ENCODE peak calls at places on chromosomes 2 and 18, in nine cellular contexts. X, H, V, M, S, Q, P, W and L are unnamed samples.

GRCh38 chr18:8609711-8610441 is 639 bp downstream of the RAB12 start:
- DNase-seq in X (no peak), H (peak), V (no peak), M (peak), S (no peak), Q (peak), P (peak), W (peak), L (peak)

GRCh38 chr2:179132076-179132475 is 82.1 kb upstream of the CCDC141 start:
- DNase-seq in X (no peak), H (no peak), V (no peak), M (no peak), S (no peak), Q (no peak), P (no peak), W (peak), L (no peak)

GRCh38 chr2:178865537-178865936 is 58.3 kb upstream of the TTN start:
- DNase-seq in X (no peak), H (peak), V (no peak), M (no peak), S (no peak), Q (no peak), P (no peak), W (peak), L (no peak)

GRCh38 chr2:3094999-3095958 is 282.3 kb downstream of the EIPR1 start:
- DNase-seq in X (no peak), H (no peak), V (no peak), M (no peak), S (no peak), Q (no peak), P (no peak), W (no peak), L (no peak)

GRCh38 chr2:119049968-119050657 is 108.1 kb downstream of the MARCO start:
- DNase-seq in X (no peak), H (no peak), V (no peak), M (peak), S (peak), Q (no peak), P (peak), W (no peak), L (peak)

GRCh38 chr2:3637692-3638455 is 20.1 kb upstream of the ALLC start:
- DNase-seq in X (no peak), H (no peak), V (no peak), M (no peak), S (no peak), Q (no peak), P (no peak), W (no peak), L (no peak)

GRCh38 chr2:77834360-77835002 is 312.3 kb upstream of the LRRTM4 start:
- DNase-seq in X (peak), H (no peak), V (no peak), M (peak), S (peak), Q (no peak), P (no peak), W (no peak), L (peak)

GRCh38 chr18:77127769-77128671 is 4.6 kb downstream of the MBP start:
- DNase-seq in X (no peak), H (peak), V (peak), M (no peak), S (no peak), Q (no peak), P (peak), W (no peak), L (peak)

GRCh38 chr2:127023504-127023903 is 83.5 kb downstream of the BIN1 start:
- DNase-seq in X (no peak), H (no peak), V (no peak), M (no peak), S (no peak), Q (no peak), P (no peak), W (no peak), L (no peak)

GRCh38 chr2:153408708-153409107 is 69.9 kb downstream of the RPRM start:
- DNase-seq in X (no peak), H (no peak), V (peak), M (no peak), S (no peak), Q (no peak), P (no peak), W (no peak), L (no peak)

GRCh38 chr18:43932140-43932539 is 654.9 kb upstream of the SYT4 start:
- DNase-seq in X (no peak), H (no peak), V (no peak), M (no peak), S (no peak), Q (no peak), P (peak), W (no peak), L (no peak)

GRCh38 chr2:179263015-179263414 is 1.6 kb downstream of the SESTD1 start:
- DNase-seq in X (no peak), H (peak), V (peak), M (no peak), S (no peak), Q (no peak), P (no peak), W (no peak), L (no peak)

GRCh38 chr2:130252880-130253645 is 54.8 kb upstream of the TUBA3E start:
- DNase-seq in X (no peak), H (peak), V (no peak), M (no peak), S (peak), Q (no peak), P (no peak), W (peak), L (no peak)

GRCh38 chr2:96507957-96508520 is 2.9 kb upstream of the NEURL3 start:
- DNase-seq in X (peak), H (peak), V (peak), M (peak), S (peak), Q (peak), P (peak), W (peak), L (peak)

GRCh38 chr2:109391243-109391642 is 222.5 kb downstream of the SEPTIN10 start:
- DNase-seq in X (no peak), H (no peak), V (no peak), M (no peak), S (no peak), Q (no peak), P (no peak), W (no peak), L (no peak)

GRCh38 chr2:48412409-48413259 is 117.3 kb upstream of the STON1 start:
- DNase-seq in X (no peak), H (no peak), V (no peak), M (no peak), S (no peak), Q (no peak), P (no peak), W (no peak), L (no peak)

GRCh38 chr18:46411862-46412690 is 244.9 kb downstream of the LOXHD1 start:
- DNase-seq in X (no peak), H (no peak), V (no peak), M (no peak), S (peak), Q (no peak), P (no peak), W (peak), L (no peak)

GRCh38 chr2:119486196-119486827 is 38.0 kb downstream of the SCTR start:
- DNase-seq in X (no peak), H (no peak), V (no peak), M (no peak), S (no peak), Q (no peak), P (peak), W (no peak), L (no peak)

GRCh38 chr2:112749755-112750559 is 14.5 kb downstream of the CKAP2L start:
- DNase-seq in X (no peak), H (peak), V (peak), M (peak), S (peak), Q (peak), P (peak), W (peak), L (peak)

GRCh38 chr2:199431748-199432213 is 26.0 kb downstream of the SATB2 start:
- DNase-seq in X (peak), H (no peak), V (peak), M (peak), S (peak), Q (no peak), P (no peak), W (no peak), L (no peak)

GRCh38 chr2:9757430-9758287 is 85.6 kb upstream of the TAF1B start:
- DNase-seq in X (no peak), H (peak), V (no peak), M (peak), S (peak), Q (no peak), P (peak), W (no peak), L (no peak)
- H3K4me2 ChIP-seq in X (no peak), H (peak), V (no peak), M (peak), S (peak), Q (no peak), P (peak), W (no peak), L (no peak)

GRCh38 chr2:187354653-187355052 is 93.4 kb downstream of the CALCRL start:
- DNase-seq in X (no peak), H (no peak), V (no peak), M (no peak), S (no peak), Q (no peak), P (no peak), W (no peak), L (no peak)

GRCh38 chr2:187345338-187345737 is 102.7 kb downstream of the CALCRL start:
- DNase-seq in X (no peak), H (no peak), V (no peak), M (no peak), S (no peak), Q (no peak), P (no peak), W (no peak), L (no peak)

GRCh38 chr2:187349328-187349944 is 98.6 kb downstream of the CALCRL start:
- DNase-seq in X (no peak), H (peak), V (no peak), M (no peak), S (no peak), Q (no peak), P (no peak), W (no peak), L (no peak)
- TF ChIP-seq EZH2phosphoT487 in X (no peak), H (no peak), V (no peak), M (no peak), S (no peak), Q (no peak), P (no peak), W (no peak), L (no peak)

DNA sequence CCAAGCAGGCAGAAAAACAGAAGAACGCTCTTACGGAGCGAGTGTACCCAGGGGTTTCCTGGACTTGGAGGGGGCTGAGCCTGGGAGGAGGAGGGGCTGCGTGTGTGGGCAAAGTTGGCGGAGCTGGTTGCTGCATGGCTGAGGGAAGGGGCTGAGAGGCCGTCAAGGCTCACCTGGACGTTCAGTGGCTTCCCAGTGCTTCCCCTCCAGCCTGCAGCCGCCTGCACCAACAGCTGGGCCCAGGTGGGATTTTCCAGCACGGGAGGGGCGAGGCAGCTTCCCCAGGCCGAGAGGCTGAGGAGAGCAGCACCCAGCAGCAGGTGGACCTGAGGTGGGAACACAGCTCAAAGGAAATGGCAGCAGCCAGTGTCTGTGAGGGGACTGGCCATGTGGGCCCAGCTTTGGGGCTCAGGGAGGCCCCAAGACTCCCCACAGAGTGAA is 70.6 kb upstream of the CTDP1 start:
- DNase-seq in X (no peak), H (no peak), V (no peak), M (no peak), S (no peak), Q (no peak), P (no peak), W (no peak), L (no peak)
- H3K4me2 ChIP-seq in X (no peak), H (no peak), V (no peak), M (no peak), S (no peak), Q (no peak), P (no peak), W (no peak), L (no peak)

GRCh38 chr18:30810580-30810979 is 232.0 kb downstream of the DSC3 start:
- DNase-seq in X (no peak), H (no peak), V (no peak), M (no peak), S (no peak), Q (no peak), P (no peak), W (no peak), L (no peak)
- TF ChIP-seq EZH2phosphoT487 in X (no peak), H (no peak), V (no peak), M (no peak), S (no peak), Q (no peak), P (no peak), W (no peak), L (no peak)

DNA sequence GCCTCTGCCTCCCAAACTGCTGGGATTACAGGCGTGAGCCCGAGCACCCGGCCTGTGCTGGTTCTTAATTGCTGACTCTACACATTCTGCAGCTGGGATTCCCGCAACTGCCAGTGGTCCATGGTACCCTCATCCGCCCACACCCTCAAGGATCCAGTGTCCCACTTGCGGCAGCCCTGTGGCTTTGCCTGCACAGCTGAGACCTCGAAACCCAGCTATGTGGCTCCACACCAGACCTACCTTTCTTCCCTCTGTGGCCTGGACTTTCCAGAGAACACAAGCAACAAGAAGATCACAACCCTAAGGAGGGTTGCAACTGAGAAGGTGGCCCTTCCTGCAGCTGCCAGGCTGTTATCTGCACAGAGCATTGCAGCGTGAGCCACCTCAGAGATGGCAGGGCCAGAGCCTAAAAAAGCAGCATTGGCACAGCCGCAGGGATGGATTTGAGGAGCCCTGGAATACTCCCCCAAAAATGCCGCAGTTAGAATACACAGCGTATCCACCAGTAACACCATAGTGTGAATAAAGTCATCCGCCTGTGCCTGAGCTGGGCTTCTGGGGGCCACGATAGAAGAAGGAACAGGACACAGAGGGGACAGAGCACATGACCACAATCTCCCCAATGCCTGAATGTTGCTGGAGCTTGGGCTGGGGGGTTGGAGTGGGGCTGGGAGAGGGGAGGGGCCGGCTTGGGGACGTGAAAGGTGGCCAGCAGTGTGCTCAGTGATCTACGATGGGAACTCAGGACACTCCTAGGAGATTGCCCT is 1.9 kb downstream of the GPR55 start:
- DNase-seq in X (no peak), H (no peak), V (no peak), M (no peak), S (no peak), Q (no peak), P (no peak), W (no peak), L (no peak)
- H3K4me2 ChIP-seq in X (no peak), H (no peak), V (no peak), M (no peak), S (no peak), Q (no peak), P (no peak), W (no peak), L (no peak)

DNA sequence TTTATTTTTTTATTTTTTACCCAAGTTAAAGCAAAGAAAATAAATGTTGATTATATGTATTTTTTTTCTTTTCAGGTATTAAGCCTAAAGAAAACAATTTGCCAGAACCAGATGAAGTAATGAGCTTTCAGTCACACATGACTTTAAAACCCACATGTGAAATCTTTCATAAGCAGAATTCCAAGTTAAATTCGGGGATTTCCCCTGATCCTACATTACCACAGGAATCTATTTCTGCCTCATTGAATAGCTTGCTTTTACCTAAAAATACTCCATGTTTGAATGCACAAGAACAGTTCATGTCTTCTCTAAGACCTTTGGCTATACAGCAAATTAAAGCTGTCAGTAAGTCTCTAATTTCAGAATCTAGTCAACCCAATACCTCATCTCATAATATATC is 26.6 kb downstream of the GEN1 start:
- DNase-seq in X (no peak), H (no peak), V (no peak), M (no peak), S (no peak), Q (no peak), P (no peak), W (no peak), L (no peak)
- TF ChIP-seq EZH2phosphoT487 in X (no peak), H (no peak), V (no peak), M (no peak), S (no peak), Q (no peak), P (no peak), W (no peak), L (no peak)

DNA sequence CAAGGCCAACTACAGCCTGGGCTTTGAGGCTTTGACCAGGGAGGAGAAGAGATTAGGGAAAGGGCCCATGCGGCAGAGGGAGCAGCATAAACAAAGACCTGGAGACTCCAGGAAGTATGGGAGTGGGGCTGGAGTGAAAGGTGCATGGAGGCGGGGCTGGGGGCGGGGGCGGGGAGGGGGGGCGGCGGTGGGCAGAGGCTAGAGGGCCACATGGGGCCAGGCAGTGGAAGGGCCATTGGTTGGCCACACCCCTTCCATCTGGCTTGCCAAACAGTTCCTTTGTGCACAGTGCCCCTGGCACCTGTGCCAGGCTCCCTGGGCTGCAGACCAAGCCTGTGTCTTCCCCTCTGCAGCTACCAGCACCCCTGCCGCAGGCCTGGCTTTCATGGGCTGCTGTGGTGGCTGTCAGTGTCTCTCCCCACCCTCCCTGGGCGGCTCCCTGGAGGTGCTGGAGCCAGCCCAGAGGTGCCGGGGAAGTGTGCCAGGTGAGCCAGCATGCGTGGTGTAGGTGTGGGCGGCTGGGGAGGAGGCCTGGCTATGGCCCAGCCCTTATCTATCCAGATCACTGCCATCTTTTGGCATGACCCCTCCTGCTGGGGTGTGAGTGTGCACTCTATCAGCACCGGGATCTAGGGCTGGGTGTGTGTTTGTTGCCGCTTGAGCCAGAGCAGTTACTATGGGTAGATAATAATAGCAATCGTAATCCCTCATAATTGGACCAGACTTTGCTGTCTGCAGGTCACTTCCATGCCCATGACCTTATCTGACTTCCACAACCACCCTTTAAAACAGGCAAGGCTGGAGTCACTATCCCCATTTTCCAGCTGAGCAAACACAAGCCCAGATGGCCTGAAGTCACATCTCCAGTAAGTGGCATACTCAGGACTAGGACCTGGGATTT is 30.5 kb downstream of the DNMT3A start:
- DNase-seq in X (peak), H (no peak), V (peak), M (peak), S (peak), Q (no peak), P (no peak), W (peak), L (no peak)
- H3K4me2 ChIP-seq in X (peak), H (no peak), V (peak), M (peak), S (peak), Q (no peak), P (no peak), W (no peak), L (no peak)

GRCh38 chr18:35466815-35467623 is 30.7 kb downstream of the INO80C start:
- DNase-seq in X (no peak), H (no peak), V (no peak), M (no peak), S (no peak), Q (no peak), P (no peak), W (no peak), L (no peak)

GRCh38 chr18:35463837-35464236 is 33.9 kb downstream of the INO80C start:
- DNase-seq in X (no peak), H (no peak), V (no peak), M (no peak), S (no peak), Q (no peak), P (no peak), W (no peak), L (no peak)

GRCh38 chr18:35466334-35466733 is 31.4 kb downstream of the INO80C start:
- DNase-seq in X (no peak), H (no peak), V (no peak), M (no peak), S (no peak), Q (no peak), P (no peak), W (no peak), L (no peak)

GRCh38 chr18:35463050-35463449 is 34.7 kb downstream of the INO80C start:
- DNase-seq in X (no peak), H (no peak), V (peak), M (no peak), S (no peak), Q (no peak), P (no peak), W (peak), L (no peak)

GRCh38 chr18:35464731-35465728 is 32.7 kb downstream of the INO80C start:
- DNase-seq in X (no peak), H (no peak), V (no peak), M (no peak), S (no peak), Q (no peak), P (no peak), W (no peak), L (no peak)
- TF ChIP-seq EZH2phosphoT487 in X (no peak), H (no peak), V (no peak), M (no peak), S (no peak), Q (no peak), P (no peak), W (no peak), L (no peak)

GRCh38 chr18:36186461-36187137 is 698 bp upstream of the MOCOS start:
- DNase-seq in X (no peak), H (peak), V (peak), M (peak), S (peak), Q (no peak), P (peak), W (peak), L (no peak)

GRCh38 chr18:36187826-36188721 is 777 bp downstream of the MOCOS start:
- DNase-seq in X (peak), H (peak), V (peak), M (peak), S (peak), Q (no peak), P (peak), W (no peak), L (no peak)

GRCh38 chr18:36187138-36187825 is at the start of gene MOCOS:
- DNase-seq in X (peak), H (peak), V (peak), M (peak), S (peak), Q (peak), P (peak), W (peak), L (no peak)

GRCh38 chr18:36189486-36189885 is 2.2 kb downstream of the MOCOS start:
- DNase-seq in X (no peak), H (no peak), V (no peak), M (no peak), S (no peak), Q (no peak), P (no peak), W (no peak), L (no peak)

DNA sequence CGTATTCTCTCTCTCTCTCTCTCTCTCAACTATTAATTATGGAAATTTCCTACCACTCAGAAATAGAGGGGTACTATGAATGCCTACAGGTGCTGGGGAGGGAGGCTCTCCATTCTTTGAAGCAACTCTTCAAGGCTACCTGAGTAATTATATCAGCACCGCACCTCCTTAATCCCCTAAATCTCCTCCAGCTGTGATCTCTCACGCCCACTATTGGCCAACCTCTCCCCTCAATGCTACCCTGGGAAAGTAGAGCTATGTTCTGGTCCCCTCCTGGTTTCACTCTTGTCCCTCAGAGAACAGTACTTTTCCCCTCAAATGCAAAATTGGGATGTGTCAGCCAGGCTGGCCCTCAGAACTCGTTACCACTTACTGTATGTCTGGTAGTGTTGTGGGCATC is 1.6 kb downstream of the MOCOS start:
- DNase-seq in X (no peak), H (peak), V (no peak), M (peak), S (peak), Q (no peak), P (no peak), W (no peak), L (no peak)
- H3K4me2 ChIP-seq in X (peak), H (peak), V (peak), M (no peak), S (peak), Q (no peak), P (peak), W (no peak), L (no peak)